ENCODE peak calls at places on chromosome 17, in eight cellular contexts. Q is GOT3; N is stimulated activated CD8-positive, alpha-beta memory T cell treated with anti-CD3 and anti-CD28 coated beads, Interleukin-2, amount 100 ng/mL, for 1 hour; Z is breast epithelium; I is HuH-7.5; U is choroid plexus epithelial cell; B is left cardiac atrium; J is NCI-H2081. M is an unnamed sample.

GRCh38 chr17:75313941-75314550 is 24.8 kb upstream of the SLC25A19 start:
- DNase-seq in Q (no peak), N (no peak), Z (no peak), I (no peak), U (peak), B (no peak), J (no peak), M (peak)

GRCh38 chr17:27466748-27467375 is 10.6 kb downstream of the KSR1 start:
- DNase-seq in Q (no peak), N (no peak), Z (no peak), I (no peak), U (no peak), B (no peak), J (no peak), M (no peak)

GRCh38 chr17:2898255-2898926 is 102.2 kb downstream of the RAP1GAP2 start:
- DNase-seq in Q (no peak), N (no peak), Z (no peak), I (no peak), U (no peak), B (no peak), J (no peak), M (no peak)

GRCh38 chr17:17416007-17416399 is 60.8 kb upstream of the MED9 start:
- DNase-seq in Q (no peak), N (no peak), Z (no peak), I (no peak), U (peak), B (no peak), J (no peak), M (peak)

GRCh38 chr17:49108318-49108717 is 24.3 kb upstream of the B4GALNT2 start:
- DNase-seq in Q (no peak), N (no peak), Z (no peak), I (no peak), U (peak), B (no peak), J (peak), M (peak)

GRCh38 chr17:12683299-12683698 is 17.6 kb downstream of the MYOCD start:
- DNase-seq in Q (no peak), N (no peak), Z (no peak), I (no peak), U (no peak), B (peak), J (no peak), M (no peak)

GRCh38 chr17:48470388-48471034 is 40.5 kb upstream of the SKAP1 start:
- DNase-seq in Q (no peak), N (no peak), Z (no peak), I (no peak), U (peak), B (no peak), J (no peak), M (no peak)

GRCh38 chr17:78940708-78941107 is 15.5 kb upstream of the TIMP2 start:
- DNase-seq in Q (no peak), N (no peak), Z (no peak), I (no peak), U (peak), B (no peak), J (peak), M (no peak)

GRCh38 chr17:57088298-57088697 is 3.3 kb downstream of the AKAP1 start:
- DNase-seq in Q (no peak), N (no peak), Z (no peak), I (no peak), U (no peak), B (no peak), J (no peak), M (no peak)

GRCh38 chr17:40095944-40096791 is 4.2 kb downstream of the NR1D1 start:
- DNase-seq in Q (no peak), N (peak), Z (no peak), I (no peak), U (peak), B (peak), J (no peak), M (no peak)

GRCh38 chr17:12688382-12688781 is 22.7 kb downstream of the MYOCD start:
- DNase-seq in Q (no peak), N (no peak), Z (no peak), I (no peak), U (no peak), B (no peak), J (no peak), M (no peak)

GRCh38 chr17:74368341-74369152 is 1.2 kb downstream of the GPR142 start:
- DNase-seq in Q (no peak), N (peak), Z (no peak), I (peak), U (peak), B (peak), J (peak), M (peak)

GRCh38 chr17:33647976-33648375 is 354.9 kb upstream of the ASIC2 start:
- DNase-seq in Q (no peak), N (no peak), Z (no peak), I (no peak), U (peak), B (no peak), J (no peak), M (no peak)

GRCh38 chr17:13864551-13864950 is 204.8 kb upstream of the COX10 start:
- DNase-seq in Q (no peak), N (no peak), Z (no peak), I (no peak), U (peak), B (no peak), J (no peak), M (no peak)

GRCh38 chr17:81884520-81884919 is 6.9 kb downstream of the ALYREF start:
- DNase-seq in Q (no peak), N (no peak), Z (no peak), I (no peak), U (no peak), B (no peak), J (no peak), M (no peak)

GRCh38 chr17:81385320-81386111 is 9.7 kb upstream of the BAHCC1 start:
- DNase-seq in Q (no peak), N (no peak), Z (no peak), I (no peak), U (peak), B (no peak), J (no peak), M (no peak)

GRCh38 chr17:77824102-77824779 is 134.3 kb upstream of the TNRC6C start:
- DNase-seq in Q (no peak), N (no peak), Z (no peak), I (no peak), U (no peak), B (no peak), J (no peak), M (no peak)

GRCh38 chr17:11304568-11304967 is 63.6 kb downstream of the SHISA6 start:
- DNase-seq in Q (no peak), N (no peak), Z (no peak), I (no peak), U (no peak), B (peak), J (no peak), M (no peak)

GRCh38 chr17:77496401-77496801 is 355.6 kb downstream of the SEC14L1 start:
- DNase-seq in Q (no peak), N (no peak), Z (peak), I (no peak), U (no peak), B (no peak), J (no peak), M (no peak)

GRCh38 chr17:19712436-19713004 is 3.9 kb downstream of the SLC47A2 start:
- DNase-seq in Q (no peak), N (no peak), Z (no peak), I (no peak), U (no peak), B (no peak), J (no peak), M (peak)

GRCh38 chr17:58706351-58707140 is 14.1 kb downstream of the RAD51C start:
- DNase-seq in Q (no peak), N (no peak), Z (no peak), I (no peak), U (no peak), B (no peak), J (no peak), M (no peak)

GRCh38 chr17:8243827-8244226 is 4.0 kb downstream of the CTC1 start:
- DNase-seq in Q (no peak), N (no peak), Z (no peak), I (no peak), U (no peak), B (no peak), J (no peak), M (no peak)

GRCh38 chr17:80901319-80901718 is 90.3 kb upstream of the CHMP6 start:
- DNase-seq in Q (no peak), N (no peak), Z (no peak), I (no peak), U (no peak), B (no peak), J (no peak), M (no peak)

GRCh38 chr17:4249452-4250029 is 14.2 kb downstream of the ANKFY1 start:
- DNase-seq in Q (no peak), N (no peak), Z (no peak), I (peak), U (peak), B (no peak), J (peak), M (peak)

GRCh38 chr17:31690118-31690517 is 168.9 kb downstream of the COPRS start:
- DNase-seq in Q (no peak), N (no peak), Z (no peak), I (no peak), U (peak), B (no peak), J (no peak), M (no peak)

GRCh38 chr17:80513892-80514291 is 30.7 kb upstream of the RPTOR start:
- DNase-seq in Q (no peak), N (no peak), Z (no peak), I (no peak), U (peak), B (no peak), J (no peak), M (peak)

GRCh38 chr17:78839173-78839761 is 1.3 kb downstream of the USP36 start:
- DNase-seq in Q (no peak), N (no peak), Z (no peak), I (no peak), U (peak), B (no peak), J (no peak), M (peak)

GRCh38 chr17:47999612-48000011 is 28.7 kb downstream of the CDK5RAP3 start:
- DNase-seq in Q (no peak), N (no peak), Z (no peak), I (no peak), U (no peak), B (no peak), J (no peak), M (peak)

GRCh38 chr17:31413871-31414589 is 22.6 kb downstream of the RAB11FIP4 start:
- DNase-seq in Q (no peak), N (no peak), Z (no peak), I (no peak), U (peak), B (no peak), J (no peak), M (no peak)

GRCh38 chr17:81471804-81472456 is 40.7 kb downstream of the ACTG1 start:
- DNase-seq in Q (peak), N (no peak), Z (peak), I (no peak), U (peak), B (no peak), J (no peak), M (peak)

GRCh38 chr17:62675260-62675659 is 47.8 kb downstream of the MRC2 start:
- DNase-seq in Q (no peak), N (no peak), Z (no peak), I (no peak), U (no peak), B (no peak), J (no peak), M (no peak)